ENCODE peak calls at places on chromosomes 2 and 18, in five cellular contexts. G is GM23248, N is PC-3, V is neural progenitor cell, Q is SK-N-SH. M is an unnamed sample.

GRCh38 chr2:181656450-181657261 is at the start of gene CERKL:
- DNase-seq in G (peak; percentile 36), Q (peak; percentile 87), N (peak; percentile 76), V (peak; percentile 82), M (peak; percentile 80)

GRCh38 chr2:112048887-112049286 is 6.2 kb upstream of the TMEM87B start:
- DNase-seq in V (peak; percentile 37), G (peak; percentile 66), Q (peak; percentile 42), N (peak; percentile 86), M (peak; percentile 65)

GRCh38 chr2:74418312-74418711 is 3.1 kb downstream of the C2orf81 start:
- DNase-seq in Q (peak; percentile 12), V (no peak), N (no peak), G (no peak), M (no peak)

GRCh38 chr2:160608525-160609085 is 115.0 kb upstream of the RBMS1 start:
- DNase-seq in Q (no peak), V (no peak), N (no peak), G (no peak), M (no peak)

GRCh38 chr2:37110306-37111212 is 26.2 kb downstream of the GPATCH11 start:
- DNase-seq in N (no peak), Q (no peak), G (no peak), V (no peak), M (no peak)

GRCh38 chr18:46596119-46596518 is 60.9 kb downstream of the LOXHD1 start:
- DNase-seq in N (no peak), V (no peak), Q (no peak), G (no peak), M (peak; percentile 90)

GRCh38 chr18:49752095-49752457 is 61.3 kb downstream of the ACAA2 start:
- DNase-seq in V (no peak), N (no peak), G (no peak), Q (no peak), M (no peak)

GRCh38 chr18:74242451-74243096 is 49.2 kb downstream of the CYB5A start:
- DNase-seq in G (no peak), V (no peak), Q (no peak), N (peak; percentile 26), M (no peak)

GRCh38 chr2:221549143-221549542 is 23.0 kb downstream of the EPHA4 start:
- DNase-seq in Q (no peak), N (no peak), V (no peak), G (no peak), M (peak; percentile 80)

GRCh38 chr2:141957321-141957720 is 173.5 kb downstream of the LRP1B start:
- DNase-seq in N (no peak), G (no peak), Q (no peak), V (no peak), M (no peak)

GRCh38 chr18:38305941-38306340 is 740.3 kb upstream of the CELF4 start:
- DNase-seq in G (no peak), Q (no peak), N (no peak), V (no peak), M (no peak)

GRCh38 chr2:81242502-81242901 is 938.0 kb upstream of the LRRTM1 start:
- DNase-seq in G (no peak), N (no peak), V (no peak), Q (no peak), M (no peak)

GRCh38 chr2:134836986-134837385 is 1.4 kb upstream of the ACMSD start:
- DNase-seq in Q (no peak), V (no peak), G (peak; percentile 88), N (peak; percentile 97), M (no peak)

GRCh38 chr2:110903548-110903947 is 171.2 kb downstream of the ACOXL start:
- DNase-seq in G (peak; percentile 3), Q (peak; percentile 65), N (no peak), V (no peak), M (no peak)

GRCh38 chr2:241895732-241896641 is 26.5 kb downstream of the RTP5 start:
- DNase-seq in G (peak; percentile 56), V (no peak), Q (peak; percentile 44), N (peak; percentile 9), M (no peak)

GRCh38 chr2:155913356-155913755 is 419.2 kb downstream of the NR4A2 start:
- DNase-seq in Q (no peak), G (peak; percentile 0), N (no peak), V (no peak), M (no peak)

GRCh38 chr2:16653083-16653375 is 12.6 kb downstream of the CYRIA start:
- DNase-seq in Q (no peak), N (no peak), V (no peak), G (no peak), M (no peak)

GRCh38 chr2:10792001-10792400 is 20.6 kb downstream of the PDIA6 start:
- DNase-seq in N (no peak), V (no peak), Q (no peak), G (no peak), M (peak; percentile 93)

GRCh38 chr2:74361327-74361726 is 18.1 kb upstream of the SLC4A5 start:
- DNase-seq in G (no peak), V (no peak), Q (no peak), N (no peak), M (no peak)

GRCh38 chr2:138182276-138182675 is 218.0 kb downstream of the HNMT start:
- DNase-seq in Q (no peak), N (no peak), V (no peak), G (no peak), M (no peak)

GRCh38 chr2:124888431-124888830 is 863.3 kb downstream of the CNTNAP5 start:
- DNase-seq in V (no peak), G (no peak), Q (no peak), N (no peak), M (no peak)

GRCh38 chr2:239370876-239371725 is 29.7 kb downstream of the HDAC4 start:
- DNase-seq in G (no peak), V (no peak), Q (no peak), N (no peak), M (no peak)

GRCh38 chr18:74012954-74013630 is 134.5 kb downstream of the FBXO15 start:
- DNase-seq in G (peak; percentile 4), V (peak; percentile 17), Q (no peak), N (no peak), M (no peak)

GRCh38 chr2:217166241-217166640 is 306.4 kb upstream of the TNP1 start:
- DNase-seq in Q (peak; percentile 30), N (peak; percentile 65), V (peak; percentile 84), G (peak; percentile 72), M (peak; percentile 50)

GRCh38 chr2:96970248-96970875 is 16.0 kb downstream of the FAM178B start:
- DNase-seq in N (no peak), Q (no peak), G (no peak), V (no peak), M (no peak)

GRCh38 chr2:96325038-96325883 is at the start of gene ITPRIPL1:
- DNase-seq in V (peak; percentile 50), Q (peak; percentile 90), N (no peak), G (peak; percentile 58), M (peak; percentile 18)

GRCh38 chr18:37965572-37965970 is 400.0 kb upstream of the CELF4 start:
- DNase-seq in V (no peak), G (no peak), Q (no peak), N (no peak), M (no peak)

GRCh38 chr2:19901201-19901457 is 654 bp downstream of the TTC32 start:
- DNase-seq in G (no peak), N (no peak), Q (no peak), V (no peak), M (peak; percentile 12)

GRCh38 chr2:15861898-15862297 is 78.5 kb upstream of the MYCN start:
- DNase-seq in V (no peak), Q (no peak), G (no peak), N (no peak), M (no peak)

GRCh38 chr2:163735692-163736432 is at the start of gene FIGN:
- DNase-seq in N (peak; percentile 76), V (peak; percentile 94), G (peak; percentile 91), Q (peak; percentile 83), M (peak; percentile 59)

GRCh38 chr2:230160112-230160660 is 59.6 kb downstream of the SP110 start:
- DNase-seq in G (peak; percentile 70), V (peak; percentile 52), Q (peak; percentile 71), N (peak; percentile 72), M (peak; percentile 54)

GRCh38 chr2:180202591-180202990 is 195.5 kb upstream of the CWC22 start:
- DNase-seq in V (no peak), Q (no peak), N (no peak), G (peak; percentile 22), M (no peak)

GRCh38 chr2:182186132-182186735 is 200.6 kb downstream of the PPP1R1C start:
- DNase-seq in V (peak; percentile 34), G (peak; percentile 51), Q (peak; percentile 8), N (peak; percentile 86), M (peak; percentile 75)

GRCh38 chr2:47639469-47639868 is 143.5 kb upstream of the MSH6 start:
- DNase-seq in Q (no peak), V (no peak), N (peak; percentile 44), G (no peak), M (no peak)

GRCh38 chr18:42959528-42959927 is 156.0 kb downstream of the RIT2 start:
- DNase-seq in G (no peak), N (no peak), Q (peak; percentile 5), V (no peak), M (no peak)

GRCh38 chr2:152408260-152408659 is 73.3 kb downstream of the FMNL2 start:
- DNase-seq in V (no peak), Q (no peak), N (no peak), G (no peak), M (no peak)

GRCh38 chr2:152407806-152408205 is 72.8 kb downstream of the FMNL2 start:
- DNase-seq in Q (no peak), V (no peak), G (no peak), N (no peak), M (no peak)

GRCh38 chr2:152406119-152406835 is 71.3 kb downstream of the FMNL2 start:
- DNase-seq in N (no peak), Q (no peak), V (no peak), G (no peak), M (no peak)

GRCh38 chr2:152406836-152407161 is 71.8 kb downstream of the FMNL2 start:
- DNase-seq in G (peak; percentile 23), N (no peak), Q (no peak), V (no peak), M (no peak)

GRCh38 chr2:152407204-152407721 is 72.3 kb downstream of the FMNL2 start:
- DNase-seq in V (peak; percentile 84), G (peak; percentile 86), Q (peak; percentile 28), N (no peak), M (peak; percentile 77)
- TF ChIP-seq EZH2phosphoT487 in V (no peak), G (no peak), Q (no peak), N (no peak), M (no peak)

GRCh38 chr18:2555895-2556294 is 15.4 kb downstream of the METTL4 start:
- DNase-seq in N (no peak), Q (no peak), V (no peak), G (no peak), M (no peak)
- H3K9me3 ChIP-seq in N (no peaks in the 10 kb centered on the region), Q (no peaks in the 10 kb centered on the region), V (no peaks in the 10 kb centered on the region), G (no peaks in the 10 kb centered on the region), M (no peaks in the 10 kb centered on the region)

GRCh38 chr18:26008096-26008495 is 82.3 kb downstream of the SS18 start:
- DNase-seq in G (no peak), N (no peak), V (no peak), Q (no peak), M (no peak)
- H3F3A ChIP-seq in G (peaks cover 21% of the 10 kb centered on the region), N (no peaks in the 10 kb centered on the region), V (no peaks in the 10 kb centered on the region), Q (peaks cover 9% of the 10 kb centered on the region), M (peaks cover 1% of the 10 kb centered on the region)

DNA sequence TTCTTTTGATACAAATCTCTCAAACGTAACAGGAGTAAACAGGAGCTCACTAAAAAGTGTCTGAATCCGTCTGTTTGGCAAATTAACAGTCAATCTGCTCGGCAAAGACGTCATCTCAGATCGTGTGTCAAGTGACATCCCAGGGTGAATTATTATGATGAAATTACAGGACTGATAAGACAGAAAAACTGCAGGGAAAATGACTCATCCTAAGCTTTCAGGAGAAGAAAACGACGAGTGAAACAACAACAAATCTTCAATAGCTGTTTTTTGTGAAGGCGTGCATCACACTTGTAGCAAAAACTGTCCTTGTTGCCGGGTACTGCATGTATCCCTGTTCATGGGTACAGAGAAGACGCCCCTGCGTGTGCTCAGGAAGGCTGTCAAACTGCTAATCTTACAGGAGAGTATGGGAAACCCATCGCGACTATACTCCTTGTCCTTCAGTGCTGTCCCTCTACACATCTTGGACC is 24.9 kb downstream of the EPB41L3 start:
- DNase-seq in N (no peak), G (peak; percentile 72), Q (no peak), V (no peak), M (no peak)
- TF ChIP-seq EZH2phosphoT487 in N (no peak), G (no peak), Q (no peak), V (no peak), M (no peak)